ENCODE peak calls at places on chromosomes 5 and 9, in five cellular contexts. N is stimulated activated CD8-positive, alpha-beta memory T cell treated with anti-CD3 and anti-CD28 coated beads, Interleukin-15, amount 100 ng/mL, for 4 hours; C is type B pancreatic cell; A is body of pancreas; L is psoas muscle. R is an unnamed sample.

GRCh38 chr9:127589955-127590370 is 22.1 kb upstream of the STXBP1 start:
- DNase-seq in N (no peak), C (no peak), A (peak), L (peak), R (peak)

GRCh38 chr5:110414360-110414759 is 312.1 kb downstream of the TMEM232 start:
- DNase-seq in N (no peak), C (no peak), A (no peak), L (no peak), R (no peak)

GRCh38 chr5:6675784-6676499 is 37.3 kb upstream of the TENT4A start:
- DNase-seq in N (no peak), C (no peak), A (no peak), L (no peak), R (no peak)

GRCh38 chr5:95261369-95262175 is 23.3 kb downstream of the MCTP1 start:
- DNase-seq in N (no peak), C (no peak), A (no peak), L (no peak), R (peak)

GRCh38 chr9:4128876-4129275 is 171.0 kb downstream of the GLIS3 start:
- DNase-seq in N (no peak), C (no peak), A (no peak), L (no peak), R (no peak)

GRCh38 chr5:76074487-76074886 is 8.7 kb upstream of the SV2C start:
- DNase-seq in N (no peak), C (no peak), A (no peak), L (no peak), R (peak)

GRCh38 chr9:114898741-114899140 is 31.6 kb downstream of the TNFSF8 start:
- DNase-seq in N (peak), C (no peak), A (no peak), L (peak), R (peak)

GRCh38 chr9:99730063-99730462 is 91.6 kb upstream of the NR4A3 start:
- DNase-seq in N (no peak), C (no peak), A (no peak), L (no peak), R (no peak)

GRCh38 chr5:83011990-83012389 is 65.2 kb downstream of the TMEM167A start:
- DNase-seq in N (no peak), C (no peak), A (no peak), L (no peak), R (no peak)

GRCh38 chr5:111083323-111083722 is 8.8 kb upstream of the WDR36 start:
- DNase-seq in N (no peak), C (no peak), A (no peak), L (no peak), R (peak)

GRCh38 chr5:157051604-157052245 is 7.2 kb downstream of the HAVCR1 start:
- DNase-seq in N (no peak), C (no peak), A (no peak), L (no peak), R (no peak)

GRCh38 chr5:126615286-126615685 is 14.5 kb downstream of the PHAX start:
- DNase-seq in N (no peak), C (no peak), A (no peak), L (no peak), R (no peak)

GRCh38 chr9:28212979-28213378 is 639.7 kb upstream of the C9orf72 start:
- DNase-seq in N (no peak), C (no peak), A (no peak), L (no peak), R (peak)

R was measured in lung microvascular endothelial cell.